ENCODE peak calls at places on chromosomes 7 and 10, in four cellular contexts. M is GM12878, W is HepG2, D is K562. F is an unnamed sample.

GRCh38 chr10:22823109-22823508 is 104.7 kb upstream of the ARMC3 start:
- DNase-seq in M (peak; percentile 23), W (peak; percentile 79), D (no peak), F (peak; percentile 85)

GRCh38 chr7:150435390-150436073 is 14.9 kb upstream of the GIMAP8 start:
- DNase-seq in M (peak; percentile 97), W (no peak), D (no peak), F (no peak)

GRCh38 chr10:77643795-77644468 is 6.3 kb upstream of the KCNMA1 start:
- DNase-seq in M (no peak), W (peak; percentile 27), D (peak; percentile 56), F (peak; percentile 73)

GRCh38 chr7:25665346-25665745 is 437.1 kb upstream of the NPVF start:
- DNase-seq in M (no peak), W (no peak), D (no peak), F (no peak)

GRCh38 chr10:98087309-98087708 is 47.1 kb upstream of the R3HCC1L start:
- DNase-seq in M (no peak), W (no peak), D (no peak), F (peak; percentile 5)

GRCh38 chr7:142792129-142792528 is 21.4 kb downstream of the PRSS2 start:
- DNase-seq in M (no peak), W (no peak), D (no peak), F (no peak)

GRCh38 chr10:88389456-88389855 is 193.7 kb downstream of the RNLS start:
- DNase-seq in M (peak; percentile 41), W (peak; percentile 15), D (no peak), F (peak; percentile 73)

GRCh38 chr7:64867863-64868440 is 35.1 kb upstream of the ZNF273 start:
- DNase-seq in M (no peak), W (no peak), D (no peak), F (no peak)

GRCh38 chr7:130844811-130845580 is 111.0 kb upstream of the KLF14 start:
- DNase-seq in M (no peak), W (no peak), D (no peak), F (peak; percentile 56)

GRCh38 chr10:34827087-34827766 is 12.1 kb upstream of the PARD3 start:
- DNase-seq in M (no peak), W (no peak), D (no peak), F (no peak)

GRCh38 chr10:53045315-53045714 is 272.7 kb upstream of the MBL2 start:
- DNase-seq in M (no peak), W (no peak), D (no peak), F (no peak)

GRCh38 chr10:48801026-48801425 is 116.4 kb downstream of the WDFY4 start:
- DNase-seq in M (no peak), W (no peak), D (no peak), F (no peak)

GRCh38 chr7:28165971-28166955 is 14.3 kb downstream of the JAZF1 start:
- DNase-seq in M (no peak), W (no peak), D (no peak), F (peak; percentile 92)
- TF ChIP-seq CEBPB in M (no peak), W (no peak), D (no peak), F (peak; percentile 93)

GRCh38 chr10:61942997-61943457 is 41.5 kb downstream of the ARID5B start:
- DNase-seq in M (no peak), W (no peak), D (no peak), F (peak; percentile 54)
- TF ChIP-seq MXI1 in M (no peak), W (no peak), D (no peak), F (no peak)

DNA sequence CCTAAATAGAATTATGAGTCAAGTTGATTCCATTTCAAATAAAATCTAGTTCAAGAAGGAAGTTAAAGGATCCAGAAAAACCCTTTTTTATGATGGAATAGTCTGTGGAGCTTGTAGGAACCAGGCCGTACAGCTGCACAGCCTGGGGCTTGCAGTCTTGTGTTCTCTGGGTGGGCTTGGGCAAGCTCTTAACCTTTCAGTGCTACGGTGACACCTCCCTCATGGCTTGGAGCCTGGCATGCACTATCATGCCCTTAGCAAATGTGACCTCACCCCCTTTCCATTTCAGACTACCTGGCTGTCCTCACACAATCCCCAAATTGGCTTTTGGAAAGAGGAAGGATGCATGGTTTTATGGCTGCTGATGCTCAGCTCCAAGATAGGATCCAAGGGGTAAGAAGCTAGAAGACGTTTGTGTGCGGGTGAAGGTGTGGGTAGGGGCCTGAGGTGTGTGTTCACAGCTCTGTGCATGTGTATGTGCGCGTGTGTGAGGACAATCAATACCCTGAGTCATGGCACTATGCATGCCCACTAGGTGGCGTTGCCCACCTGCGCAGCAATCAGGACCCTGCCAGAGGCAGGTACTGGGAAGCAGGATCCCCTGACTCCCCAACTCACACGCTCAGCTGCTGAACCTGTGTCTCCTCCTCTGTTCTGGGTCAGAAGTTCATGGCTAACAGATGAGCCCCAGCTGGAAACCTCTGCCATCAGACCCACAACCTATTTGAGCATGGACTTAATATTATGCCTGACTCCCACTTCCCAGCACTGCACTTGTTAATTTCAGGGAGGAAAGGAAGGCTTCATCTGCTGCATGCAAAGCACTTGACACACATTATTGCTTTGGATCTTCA is 113.4 kb downstream of the PTPN20 start:
- DNase-seq in M (peak; percentile 16), W (peak; percentile 53), D (peak; percentile 87), F (peak; percentile 62)
- TF ChIP-seq CEBPB in M (no peak), W (no peak), D (no peak), F (no peak)

DNA sequence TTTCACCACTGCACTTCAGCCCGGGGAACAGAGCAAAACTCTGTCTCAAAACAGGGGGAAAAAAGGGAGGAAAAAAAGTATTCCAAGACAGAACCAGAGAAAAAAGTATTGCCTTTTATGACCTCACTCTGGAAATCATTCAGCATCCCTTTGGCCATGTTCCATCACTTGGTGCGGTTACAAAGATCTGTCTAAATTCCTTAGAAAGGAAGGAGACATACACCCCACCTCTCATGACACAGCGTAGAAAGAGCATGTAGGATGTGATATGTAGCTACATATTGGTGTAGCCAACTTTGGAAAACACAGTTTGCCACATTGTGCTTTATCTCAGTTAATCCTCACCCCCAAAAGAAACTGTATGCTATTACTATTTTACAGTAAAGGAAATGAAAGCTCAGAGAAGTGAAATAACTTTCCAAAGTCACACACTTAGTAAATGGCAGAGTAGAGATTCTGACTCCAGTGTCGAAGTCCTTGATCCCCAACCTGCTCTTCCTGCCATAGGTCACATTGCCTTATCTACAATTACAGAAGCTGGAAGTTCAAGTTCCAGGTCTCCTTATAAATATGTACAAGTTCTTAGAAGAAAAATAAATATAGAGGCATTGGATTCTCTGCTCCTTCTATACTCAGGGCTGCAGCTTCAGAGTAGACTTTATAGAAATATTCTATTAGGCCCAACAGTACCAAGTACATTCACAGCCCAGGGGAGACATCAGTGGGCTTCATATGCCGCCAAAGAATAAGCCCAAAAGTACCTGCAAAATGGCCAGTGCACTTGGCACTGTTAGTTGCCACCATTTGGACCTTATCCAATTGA is 91.6 kb upstream of the KMT2E start:
- DNase-seq in M (no peak), W (no peak), D (no peak), F (peak; percentile 70)
- TF ChIP-seq MXI1 in M (no peak), W (no peak), D (no peak), F (no peak)

GRCh38 chr10:44164256-44164956 is 220.5 kb downstream of the CXCL12 start:
- DNase-seq in M (no peak), W (no peak), D (no peak), F (no peak)

GRCh38 chr10:44157574-44157973 is 227.3 kb downstream of the CXCL12 start:
- DNase-seq in M (no peak), W (no peak), D (no peak), F (no peak)

GRCh38 chr10:44166441-44166840 is 218.5 kb downstream of the CXCL12 start:
- DNase-seq in M (no peak), W (no peak), D (no peak), F (no peak)

DNA sequence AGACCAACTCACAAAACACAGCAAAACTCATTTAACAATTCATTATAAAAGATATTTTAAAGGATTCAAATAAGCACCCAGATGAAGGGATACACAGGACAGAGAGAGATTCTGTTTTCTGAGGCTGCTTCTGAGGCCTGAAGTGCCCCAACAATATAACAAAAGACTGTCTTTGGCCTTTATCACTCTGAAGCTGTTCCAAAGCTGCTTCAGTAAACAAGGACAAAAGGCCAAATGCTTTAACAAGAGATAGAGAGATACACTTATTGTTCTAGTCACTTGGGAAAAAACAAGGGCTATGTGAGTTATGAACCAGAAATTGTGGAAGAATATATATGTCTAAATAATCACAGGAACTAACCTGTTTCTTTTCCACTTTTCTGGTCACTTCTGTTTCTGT is 223.7 kb downstream of the CXCL12 start:
- DNase-seq in M (no peak), W (no peak), D (no peak), F (no peak)
- TF ChIP-seq CEBPB in M (no peak), W (no peak), D (no peak), F (no peak)

GRCh38 chr10:78957471-78958039 is 111.2 kb upstream of the ZMIZ1 start:
- DNase-seq in M (no peak), W (no peak), D (no peak), F (peak; percentile 53)
- TF ChIP-seq MXI1 in M (no peak), W (no peak), D (no peak), F (no peak)

DNA sequence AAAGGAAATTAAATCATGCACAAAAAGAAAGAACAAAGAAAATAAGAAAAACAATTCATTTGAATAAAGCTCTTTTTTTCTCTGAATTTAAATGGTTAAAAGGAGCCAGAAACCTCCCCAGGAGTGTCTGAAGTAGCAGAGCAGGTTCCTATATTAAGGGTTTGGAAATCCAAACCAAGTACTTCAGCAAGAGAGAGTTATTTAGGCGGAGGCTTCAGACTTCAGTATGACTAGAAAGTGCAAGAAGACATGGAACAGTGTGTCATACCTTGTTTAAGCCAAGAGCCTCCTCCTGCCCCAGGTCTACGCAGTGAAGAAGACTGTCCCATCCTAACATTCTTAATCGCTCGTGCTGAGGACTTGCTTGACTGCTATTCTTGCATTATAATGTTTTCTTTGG is 51.4 kb downstream of the ODAD2 start:
- DNase-seq in M (no peak), W (no peak), D (no peak), F (no peak)
- TF ChIP-seq CEBPB in M (no peak), W (no peak), D (no peak), F (no peak)

GRCh38 chr10:104331208-104331838 is 6.9 kb downstream of the ITPRIP start:
- DNase-seq in M (no peak), W (peak; percentile 70), D (no peak), F (peak; percentile 84)

GRCh38 chr10:104332243-104333036 is 5.8 kb downstream of the ITPRIP start:
- DNase-seq in M (no peak), W (no peak), D (peak; percentile 37), F (no peak)

GRCh38 chr10:104334561-104334960 is 3.7 kb downstream of the ITPRIP start:
- DNase-seq in M (no peak), W (no peak), D (peak; percentile 9), F (no peak)

GRCh38 chr10:104333728-104334373 is 4.4 kb downstream of the ITPRIP start:
- DNase-seq in M (no peak), W (no peak), D (peak; percentile 16), F (no peak)

DNA sequence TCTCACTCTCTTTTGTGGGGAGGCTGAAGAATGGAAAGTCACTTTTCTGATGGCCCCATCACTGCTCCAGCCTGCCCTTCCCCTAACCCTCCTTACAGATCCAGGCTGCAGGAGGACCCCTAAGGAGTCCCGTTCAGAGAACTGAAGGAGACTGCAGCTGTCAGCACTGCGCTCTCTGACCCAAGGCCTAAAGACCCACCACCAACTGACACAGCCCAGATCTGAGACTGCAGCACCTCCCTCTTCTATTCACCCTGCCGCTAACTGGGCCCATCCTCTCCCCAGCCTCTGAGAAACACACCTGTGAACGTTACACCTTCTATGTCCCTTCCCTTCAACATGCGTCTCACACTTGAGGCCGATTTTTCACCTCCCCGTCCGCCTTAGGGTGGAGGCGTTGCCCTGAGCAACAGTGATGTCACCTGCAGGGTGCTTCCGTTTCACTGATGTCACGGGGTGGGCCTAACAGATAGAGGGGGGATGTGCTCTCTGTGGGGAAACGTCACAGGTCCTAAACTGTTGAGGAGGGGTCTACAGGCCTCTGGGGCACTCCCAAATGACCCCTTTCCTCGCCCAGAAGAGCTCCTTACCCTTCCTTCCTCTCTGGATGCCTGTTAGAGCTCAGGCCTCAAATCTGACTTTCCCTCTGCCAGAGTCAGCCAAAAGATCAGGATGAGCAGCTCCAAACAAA is 5.1 kb downstream of the ITPRIP start:
- DNase-seq in M (no peak), W (no peak), D (peak; percentile 57), F (no peak)
- TF ChIP-seq MXI1 in M (no peak), W (no peak), D (no peak), F (no peak)

GRCh38 chr7:29105191-29105590 is 41.1 kb downstream of the CPVL start:
- DNase-seq in M (no peak), W (no peak), D (no peak), F (no peak)
- TF ChIP-seq CEBPB in M (no peak), W (no peak), D (no peak), F (no peak)

F was measured in IMR-90.